ENCODE peak calls at places on chromosomes 16 and 17, in four cellular contexts. One of them, this sample, is unnamed.

GRCh38 chr17:55160501-55160900 is 104.3 kb upstream of the HLF start:
- DNase-seq in H1: no peak
- DNase-seq in IMR-90: peak; percentile 4
- DNase-seq in GM12878: no peak
- DNase-seq in this sample: no peak

GRCh38 chr16:16915771-16916170 is 536.8 kb downstream of the NPIPA7 start:
- DNase-seq in H1: no peak
- DNase-seq in IMR-90: no peak
- DNase-seq in GM12878: no peak
- DNase-seq in this sample: no peak

GRCh38 chr16:31204871-31205666 is 2.5 kb upstream of the PYCARD start:
- DNase-seq in H1: no peak
- DNase-seq in GM12878: no peak
- DNase-seq in IMR-90: no peak
- DNase-seq in this sample: no peak

GRCh38 chr17:42886283-42887176 is 14.1 kb upstream of the G6PC1 start:
- DNase-seq in H1: no peak
- DNase-seq in GM12878: no peak
- DNase-seq in IMR-90: no peak
- DNase-seq in this sample: no peak

GRCh38 chr16:54426550-54426843 is 139.9 kb upstream of the IRX3 start:
- DNase-seq in IMR-90: no peak
- DNase-seq in GM12878: no peak
- DNase-seq in H1: no peak
- DNase-seq in this sample: no peak

GRCh38 chr17:60610481-60610880 is 10.5 kb downstream of the PPM1D start:
- DNase-seq in IMR-90: no peak
- DNase-seq in GM12878: no peak
- DNase-seq in H1: no peak
- DNase-seq in this sample: no peak

GRCh38 chr17:12365805-12366204 is 299.9 kb upstream of the MYOCD start:
- DNase-seq in IMR-90: peak; percentile 72
- DNase-seq in H1: no peak
- DNase-seq in GM12878: no peak
- DNase-seq in this sample: no peak

GRCh38 chr16:63324306-63324705 is 1288.1 kb upstream of the CDH8 start:
- DNase-seq in GM12878: no peak
- DNase-seq in IMR-90: no peak
- DNase-seq in H1: no peak
- DNase-seq in this sample: no peak

GRCh38 chr16:78252757-78253156 is 153.3 kb downstream of the WWOX start:
- DNase-seq in IMR-90: no peak
- DNase-seq in H1: no peak
- DNase-seq in GM12878: no peak
- DNase-seq in this sample: no peak

GRCh38 chr17:73255671-73256181 is 6.0 kb downstream of the CPSF4L start:
- DNase-seq in H1: peak; percentile 46
- DNase-seq in IMR-90: peak; percentile 24
- DNase-seq in GM12878: no peak
- DNase-seq in this sample: peak; percentile 66

GRCh38 chr17:39564201-39564828 is 43.4 kb downstream of the NEUROD2 start:
- DNase-seq in IMR-90: no peak
- DNase-seq in GM12878: no peak
- DNase-seq in H1: no peak
- DNase-seq in this sample: no peak

GRCh38 chr17:3655766-3656165 is 12.6 kb downstream of the TAX1BP3 start:
- DNase-seq in IMR-90: no peak
- DNase-seq in H1: no peak
- DNase-seq in GM12878: no peak
- DNase-seq in this sample: no peak

GRCh38 chr16:17519556-17519955 is 48.8 kb upstream of the XYLT1 start:
- DNase-seq in H1: no peak
- DNase-seq in IMR-90: peak; percentile 20
- DNase-seq in GM12878: no peak
- DNase-seq in this sample: no peak

GRCh38 chr16:12067714-12068401 is 91.3 kb downstream of the SNX29 start:
- DNase-seq in GM12878: no peak
- DNase-seq in IMR-90: peak; percentile 85
- DNase-seq in H1: peak; percentile 25
- DNase-seq in this sample: peak; percentile 83

GRCh38 chr17:82876149-82876548 is 36.3 kb upstream of the ZNF750 start:
- DNase-seq in H1: no peak
- DNase-seq in GM12878: no peak
- DNase-seq in IMR-90: peak; percentile 57
- DNase-seq in this sample: peak; percentile 72

GRCh38 chr16:47787695-47788094 is 326.6 kb downstream of the PHKB start:
- DNase-seq in GM12878: no peak
- DNase-seq in IMR-90: peak; percentile 22
- DNase-seq in H1: no peak
- DNase-seq in this sample: no peak

GRCh38 chr16:57471852-57472664 is 9.6 kb downstream of the POLR2C start:
- DNase-seq in IMR-90: no peak
- DNase-seq in GM12878: no peak
- DNase-seq in H1: no peak
- DNase-seq in this sample: no peak

GRCh38 chr16:4015275-4015990 is 100.8 kb downstream of the ADCY9 start:
- DNase-seq in H1: no peak
- DNase-seq in GM12878: no peak
- DNase-seq in IMR-90: no peak
- DNase-seq in this sample: no peak

GRCh38 chr16:77169650-77170236 is 21.2 kb upstream of the MON1B start:
- DNase-seq in GM12878: no peak
- DNase-seq in H1: peak; percentile 17
- DNase-seq in IMR-90: peak; percentile 34
- DNase-seq in this sample: peak; percentile 58

GRCh38 chr17:75077490-75078096 is 10.2 kb upstream of the SLC16A5 start:
- DNase-seq in H1: no peak
- DNase-seq in GM12878: no peak
- DNase-seq in IMR-90: no peak
- DNase-seq in this sample: no peak

GRCh38 chr17:70544307-70544706 is 375.0 kb downstream of the KCNJ2 start:
- DNase-seq in GM12878: no peak
- DNase-seq in IMR-90: no peak
- DNase-seq in H1: no peak
- DNase-seq in this sample: no peak

GRCh38 chr17:42809250-42809649 is 10.6 kb downstream of the CNTD1 start:
- DNase-seq in GM12878: no peak
- DNase-seq in H1: no peak
- DNase-seq in IMR-90: peak; percentile 93
- DNase-seq in this sample: no peak

GRCh38 chr17:81948635-81949378 is 1.8 kb upstream of the MYADML2 start:
- DNase-seq in GM12878: no peak
- DNase-seq in IMR-90: no peak
- DNase-seq in H1: no peak
- DNase-seq in this sample: no peak

GRCh38 chr17:13024033-13024432 is 6.2 kb upstream of the ELAC2 start:
- DNase-seq in GM12878: no peak
- DNase-seq in H1: no peak
- DNase-seq in IMR-90: no peak
- DNase-seq in this sample: no peak

GRCh38 chr17:36791150-36791653 is 146.1 kb upstream of the LHX1 start:
- DNase-seq in GM12878: no peak
- DNase-seq in H1: no peak
- DNase-seq in IMR-90: no peak
- DNase-seq in this sample: no peak

GRCh38 chr16:29678691-29679267 is at the start of gene QPRT:
- DNase-seq in H1: peak; percentile 81
- DNase-seq in GM12878: no peak
- DNase-seq in IMR-90: peak; percentile 22
- DNase-seq in this sample: peak; percentile 86

GRCh38 chr16:85256190-85256739 is 144.0 kb upstream of the CIBAR2 start:
- DNase-seq in IMR-90: no peak
- DNase-seq in H1: no peak
- DNase-seq in GM12878: no peak
- DNase-seq in this sample: no peak

GRCh38 chr17:7132511-7133094 is 18.0 kb upstream of the ASGR2 start:
- DNase-seq in H1: peak; percentile 63
- DNase-seq in IMR-90: no peak
- DNase-seq in GM12878: peak; percentile 84
- DNase-seq in this sample: no peak

GRCh38 chr16:55660026-55660425 is 4.2 kb downstream of the SLC6A2 start:
- DNase-seq in H1: no peak
- DNase-seq in IMR-90: no peak
- DNase-seq in GM12878: no peak
- DNase-seq in this sample: no peak

GRCh38 chr16:63945805-63946204 is 1176.1 kb downstream of the CDH11 start:
- DNase-seq in H1: no peak
- DNase-seq in IMR-90: no peak
- DNase-seq in GM12878: no peak
- DNase-seq in this sample: no peak

GRCh38 chr16:1906052-1906845 is 12.0 kb downstream of the HS3ST6 start:
- DNase-seq in IMR-90: no peak
- DNase-seq in GM12878: no peak
- DNase-seq in H1: no peak
- DNase-seq in this sample: no peak

GRCh38 chr16:1900452-1900774 is 17.8 kb downstream of the HS3ST6 start:
- DNase-seq in GM12878: no peak
- DNase-seq in H1: no peak
- DNase-seq in IMR-90: no peak
- DNase-seq in this sample: no peak

GRCh38 chr16:1902547-1903219 is 15.5 kb downstream of the HS3ST6 start:
- DNase-seq in IMR-90: no peak
- DNase-seq in GM12878: no peak
- DNase-seq in H1: no peak
- DNase-seq in this sample: no peak

GRCh38 chr16:1903845-1904820 is 14.1 kb downstream of the HS3ST6 start:
- DNase-seq in IMR-90: no peak
- DNase-seq in H1: no peak
- DNase-seq in GM12878: no peak
- DNase-seq in this sample: no peak

DNA sequence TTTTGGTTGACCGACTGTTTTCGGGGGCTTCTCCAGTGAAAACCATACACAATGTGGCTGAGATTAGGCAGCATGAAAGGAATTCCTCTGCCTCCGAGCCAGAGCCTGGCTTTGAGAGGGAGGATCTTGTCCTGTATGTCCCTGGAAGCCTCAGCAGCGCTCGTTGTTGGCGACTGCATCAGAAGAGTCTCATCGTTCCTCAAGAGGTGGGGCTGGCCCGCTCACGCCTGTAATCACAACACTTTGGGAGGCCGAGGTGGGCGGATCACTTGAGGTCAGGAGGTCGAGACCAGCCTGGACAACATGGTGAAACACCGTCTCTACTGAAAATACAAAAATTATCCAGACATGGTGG is 15.0 kb downstream of the HS3ST6 start:
- DNase-seq in H1: no peak
- DNase-seq in GM12878: no peak
- DNase-seq in IMR-90: no peak
- DNase-seq in this sample: no peak
- TF ChIP-seq CHD1 in H1: no peak
- TF ChIP-seq CHD1 in GM12878: no peak
- TF ChIP-seq CHD1 in IMR-90: no peak
- TF ChIP-seq CHD1 in this sample: no peak

DNA sequence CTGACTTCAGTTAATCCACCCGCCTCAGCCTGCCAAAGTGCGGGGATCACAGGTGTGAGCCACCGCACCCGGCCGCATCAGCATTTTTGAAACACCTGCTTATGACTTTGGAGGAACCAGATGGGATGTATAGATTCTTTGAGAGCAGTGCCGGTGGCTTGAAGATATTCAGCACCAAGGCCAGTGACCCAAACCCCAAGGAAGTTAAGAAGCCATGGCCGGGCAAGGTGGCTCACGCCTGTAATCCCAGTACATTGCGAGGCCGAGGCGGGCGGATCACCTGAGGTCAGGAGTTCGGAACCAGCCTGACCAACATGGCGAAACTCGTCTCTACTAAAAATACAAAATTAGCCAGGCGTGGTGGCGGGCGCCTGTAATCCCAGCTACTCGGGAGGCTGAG is 43.9 kb downstream of the TRARG1 start:
- DNase-seq in GM12878: no peak
- DNase-seq in IMR-90: no peak
- DNase-seq in H1: no peak
- DNase-seq in this sample: no peak
- TF ChIP-seq CHD1 in GM12878: no peak
- TF ChIP-seq CHD1 in IMR-90: no peak
- TF ChIP-seq CHD1 in H1: no peak
- TF ChIP-seq CHD1 in this sample: no peak

DNA sequence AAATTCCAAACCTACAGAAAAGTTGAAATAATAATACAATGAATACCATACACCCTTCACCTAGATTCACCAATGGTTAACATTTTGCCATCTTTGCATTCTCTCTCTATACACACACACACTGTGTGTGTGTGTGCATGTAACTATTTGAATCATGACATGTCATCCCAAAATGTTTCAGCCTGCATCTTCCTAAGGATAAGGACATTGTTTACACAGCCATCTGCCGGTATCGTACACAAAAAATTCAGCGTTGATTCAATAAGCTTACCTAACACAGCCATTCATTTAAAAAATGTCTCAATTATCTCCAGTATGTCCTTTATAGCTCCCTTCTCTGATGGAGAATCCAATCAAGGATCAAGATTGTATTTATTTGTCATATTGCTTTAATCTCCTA is 3.9 kb downstream of the MXRA7 start:
- DNase-seq in H1: no peak
- DNase-seq in IMR-90: no peak
- DNase-seq in GM12878: no peak
- DNase-seq in this sample: no peak
- TF ChIP-seq CHD1 in H1: no peak
- TF ChIP-seq CHD1 in IMR-90: no peak
- TF ChIP-seq CHD1 in GM12878: no peak
- TF ChIP-seq CHD1 in this sample: no peak

GRCh38 chr17:4806420-4806769 is 557 bp upstream of the PLD2 start:
- DNase-seq in GM12878: no peak
- DNase-seq in IMR-90: no peak
- DNase-seq in H1: no peak
- DNase-seq in this sample: no peak
- TF ChIP-seq CHD1 in GM12878: no peak
- TF ChIP-seq CHD1 in IMR-90: no peak
- TF ChIP-seq CHD1 in H1: no peak
- TF ChIP-seq CHD1 in this sample: no peak